ENCODE peak calls at places on chromosome 12, in seven cellular contexts. G, I, D, X, C, J and R are unnamed samples.

GRCh38 chr12:52037248-52037861 is 13.9 kb upstream of the NR4A1 start:
- DNase-seq in G (peak), I (peak), D (peak), X (peak), C (no peak), J (peak), R (peak)

GRCh38 chr12:124556896-124557501 is 10.4 kb downstream of the NCOR2 start:
- DNase-seq in G (no peak), I (no peak), D (no peak), X (no peak), C (no peak), J (no peak), R (no peak)

GRCh38 chr12:93851245-93851665 is 174.1 kb downstream of the CRADD start:
- DNase-seq in G (no peak), I (no peak), D (no peak), X (no peak), C (no peak), J (no peak), R (no peak)

GRCh38 chr12:30197392-30198047 is 413.8 kb upstream of the TMTC1 start:
- DNase-seq in G (no peak), I (no peak), D (no peak), X (no peak), C (no peak), J (no peak), R (no peak)

GRCh38 chr12:59041241-59042121 is 121.2 kb upstream of the LRIG3 start:
- DNase-seq in G (no peak), I (peak), D (no peak), X (no peak), C (no peak), J (no peak), R (no peak)

GRCh38 chr12:80441921-80442320 is 2.1 kb upstream of the PTPRQ start:
- DNase-seq in G (no peak), I (peak), D (no peak), X (no peak), C (no peak), J (no peak), R (no peak)

GRCh38 chr12:57085999-57086950 is 2.6 kb upstream of the NAB2 start:
- DNase-seq in G (peak), I (peak), D (peak), X (peak), C (peak), J (peak), R (no peak)

GRCh38 chr12:75814856-75815754 is 216.5 kb downstream of the PHLDA1 start:
- DNase-seq in G (no peak), I (peak), D (no peak), X (no peak), C (no peak), J (no peak), R (no peak)

DNA sequence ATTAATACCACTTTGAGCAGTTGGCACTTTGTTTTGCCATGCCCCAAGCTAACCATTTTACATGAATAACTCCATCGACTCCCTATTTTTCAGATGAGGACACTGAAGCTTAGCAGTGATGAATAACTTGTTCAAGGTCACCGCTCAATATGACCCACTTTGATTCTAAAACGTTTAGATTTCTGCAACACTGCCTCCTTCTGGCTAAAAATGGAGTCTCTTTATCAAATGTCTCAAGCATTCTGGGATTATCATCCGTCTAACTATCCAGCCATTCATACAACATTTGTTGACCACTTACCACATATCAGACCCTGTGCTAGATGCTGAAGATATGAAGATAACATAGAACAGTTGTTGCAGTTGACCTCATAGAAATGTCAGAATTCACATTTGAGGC is 298.0 kb downstream of the PPFIA2 start:
- DNase-seq in G (no peak), I (no peak), D (no peak), X (no peak), C (no peak), J (no peak), R (no peak)
- TF ChIP-seq CTCF in G (peak), I (no peak), D (no peak), X (no peak), C (no peak), J (peak), R (no peak)

DNA sequence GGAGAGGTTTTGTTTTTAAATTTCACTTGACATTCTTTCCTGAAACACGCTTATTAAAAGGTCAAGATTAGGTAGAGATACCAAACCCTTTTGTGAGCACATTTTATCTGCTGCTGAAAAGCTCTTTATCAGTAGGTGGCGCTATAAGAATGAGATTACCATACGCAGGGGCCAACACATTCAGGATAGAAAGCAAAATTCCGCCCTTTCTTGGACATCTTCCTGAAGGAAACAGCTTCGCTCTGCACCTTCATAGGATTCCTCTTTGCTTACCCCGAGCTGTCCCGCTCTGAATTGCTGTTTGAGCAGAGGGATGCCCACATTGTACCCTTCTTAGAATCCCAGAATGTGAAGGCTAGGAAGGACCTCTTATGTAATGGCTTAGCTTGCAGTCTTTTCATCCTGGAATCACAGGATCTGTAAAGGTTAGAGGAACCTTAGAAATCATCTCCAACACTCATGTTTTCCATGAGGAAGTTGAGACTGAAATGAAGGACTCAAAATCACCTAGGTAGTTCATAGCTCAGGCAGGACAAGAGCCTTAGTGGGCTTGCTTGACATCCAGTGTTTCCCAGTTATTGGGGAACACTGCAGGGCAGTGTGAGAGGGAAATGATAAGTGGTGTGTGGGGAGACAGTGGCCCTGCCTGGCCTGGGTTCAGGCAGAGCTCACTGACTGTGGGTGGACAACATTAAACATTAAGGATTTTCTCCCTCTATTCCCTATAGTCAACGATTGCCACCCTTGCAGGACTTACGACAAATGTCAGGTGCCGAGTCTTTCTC is 38.7 kb upstream of the CRY1 start:
- DNase-seq in G (no peak), I (peak), D (peak), X (peak), C (peak), J (peak), R (no peak)
- TF ChIP-seq CTCF in G (peak), I (peak), D (peak), X (peak), C (peak), J (peak), R (no peak)

DNA sequence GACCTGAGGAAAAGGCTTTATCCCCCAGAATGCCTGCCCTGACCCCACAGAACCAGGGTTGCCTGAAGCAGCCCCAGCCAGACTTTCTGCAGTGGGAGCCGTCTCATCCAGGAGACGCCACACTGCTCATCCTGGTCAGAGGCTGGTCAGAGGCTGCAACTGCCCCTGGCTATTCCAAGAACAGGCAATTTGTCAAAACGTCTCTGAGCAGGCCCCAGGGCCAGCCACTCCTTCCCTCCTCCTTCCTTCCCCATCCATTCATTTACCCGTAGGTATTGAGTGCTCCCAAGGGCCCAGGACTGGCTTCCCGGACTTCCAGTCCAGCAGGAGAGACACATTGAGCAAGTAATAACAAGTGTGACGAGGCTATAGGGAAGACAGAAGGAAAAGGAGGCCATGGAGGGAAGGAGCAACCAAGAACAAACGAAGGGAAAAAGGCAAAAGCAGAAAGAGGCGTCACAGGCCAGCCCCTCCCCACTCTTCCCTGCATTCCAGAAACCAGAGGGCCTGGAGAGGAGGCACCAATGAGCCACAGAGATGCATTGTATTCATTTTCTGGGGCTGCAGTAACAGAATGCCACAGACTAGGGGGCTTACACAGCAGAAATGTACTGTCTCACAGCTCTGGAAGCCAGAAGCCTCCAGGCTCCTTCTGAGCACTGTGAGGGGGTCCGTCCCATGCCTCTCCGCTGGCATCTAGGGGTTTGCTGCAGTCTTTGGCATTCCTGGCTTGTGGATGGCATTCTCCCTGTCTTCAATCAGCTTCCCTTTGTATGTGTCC is 21.0 kb upstream of the CD9 start:
- DNase-seq in G (no peak), I (no peak), D (peak), X (no peak), C (no peak), J (peak), R (no peak)
- TF ChIP-seq CTCF in G (no peak), I (no peak), D (peak), X (no peak), C (no peak), J (peak), R (no peak)

GRCh38 chr12:48954061-48954460 is 3.2 kb downstream of the ARF3 start:
- DNase-seq in G (no peak), I (no peak), D (no peak), X (no peak), C (no peak), J (no peak), R (no peak)

GRCh38 chr12:48957141-48958048 is at the start of gene ARF3:
- DNase-seq in G (peak), I (peak), D (peak), X (peak), C (peak), J (peak), R (peak)

GRCh38 chr12:48954781-48955501 is 2.3 kb downstream of the ARF3 start:
- DNase-seq in G (no peak), I (no peak), D (no peak), X (no peak), C (no peak), J (no peak), R (no peak)

GRCh38 chr12:48958049-48958388 is 732 bp upstream of the ARF3 start:
- DNase-seq in G (no peak), I (no peak), D (no peak), X (no peak), C (no peak), J (no peak), R (no peak)

DNA sequence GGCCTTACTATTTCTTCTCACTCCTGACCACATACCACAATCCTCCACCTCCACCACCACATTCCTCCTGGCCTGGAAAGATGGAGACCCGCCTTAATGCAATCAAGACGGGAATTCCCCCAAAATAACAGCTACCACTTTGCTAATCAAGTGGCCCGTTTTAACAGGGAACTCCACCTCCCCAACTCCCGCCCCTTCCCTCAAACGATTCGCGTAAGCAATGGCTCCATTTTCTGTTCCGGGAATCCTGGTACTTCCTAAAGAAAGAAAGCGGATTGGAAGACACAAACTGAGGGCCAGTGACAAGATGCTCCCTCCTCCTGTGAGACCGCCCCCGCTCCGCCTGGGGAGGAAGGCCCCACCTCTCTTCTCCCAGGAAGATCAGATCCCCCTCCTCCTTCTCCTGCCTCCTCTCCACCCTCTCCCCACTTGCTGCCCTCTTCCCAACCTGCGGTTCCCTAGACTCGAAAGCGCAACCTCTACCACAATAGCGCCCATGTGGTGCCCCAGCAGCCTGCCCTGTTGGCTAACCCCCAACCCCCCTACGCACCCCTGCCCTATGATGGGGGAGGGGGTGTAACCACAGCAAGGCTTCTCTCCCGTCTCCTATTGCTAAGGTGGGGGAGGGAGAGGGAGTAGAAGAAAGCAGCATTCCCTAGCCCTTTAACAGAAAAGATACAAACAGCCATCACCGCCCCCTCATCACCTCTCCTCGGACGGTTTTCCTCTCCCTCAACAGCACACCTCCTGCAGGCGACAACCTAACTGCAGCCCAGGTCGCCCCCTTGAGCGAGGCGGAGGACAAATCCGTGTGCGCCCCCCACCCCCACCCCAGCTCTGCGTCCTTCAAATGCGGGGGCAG is 777 bp downstream of the ARF3 start:
- DNase-seq in G (peak), I (peak), D (peak), X (peak), C (no peak), J (peak), R (no peak)
- TF ChIP-seq CTCF in G (no peak), I (no peak), D (no peak), X (no peak), C (no peak), J (peak), R (no peak)

GRCh38 chr12:90690120-90690519 is 264.9 kb downstream of the CCER1 start:
- DNase-seq in G (no peak), I (no peak), D (no peak), X (no peak), C (no peak), J (no peak), R (no peak)

DNA sequence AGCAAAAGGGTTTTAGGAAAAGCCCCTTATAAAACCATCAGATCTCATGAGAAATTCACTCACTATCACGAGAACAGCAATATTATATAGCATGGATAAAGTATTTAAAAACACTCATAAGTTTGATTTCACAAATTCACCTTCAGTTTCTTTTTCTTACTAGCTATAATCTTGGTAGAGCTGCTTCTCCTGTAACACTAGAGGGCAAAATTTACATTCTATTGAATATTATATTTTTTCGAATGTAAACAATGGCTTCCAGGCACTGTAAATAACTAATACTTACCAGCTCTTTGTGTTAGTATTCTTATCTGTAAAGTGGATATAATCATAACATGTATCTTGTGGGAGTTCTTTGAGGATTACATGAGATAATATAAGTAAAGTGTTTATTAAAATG is 259.6 kb downstream of the CCER1 start:
- DNase-seq in G (no peak), I (no peak), D (no peak), X (no peak), C (no peak), J (no peak), R (no peak)
- TF ChIP-seq CTCF in G (no peak), I (no peak), D (no peak), X (no peak), C (no peak), J (no peak), R (no peak)

GRCh38 chr12:53624453-53624852 is 1.7 kb downstream of the ATF7 start:
- DNase-seq in G (no peak), I (peak), D (no peak), X (no peak), C (no peak), J (no peak), R (no peak)

GRCh38 chr12:53625373-53625945 is 723 bp downstream of the ATF7 start:
- DNase-seq in G (no peak), I (no peak), D (no peak), X (no peak), C (no peak), J (no peak), R (no peak)

GRCh38 chr12:53626702-53627169 is 554 bp upstream of the ATF7 start:
- DNase-seq in G (no peak), I (no peak), D (no peak), X (no peak), C (no peak), J (no peak), R (no peak)

GRCh38 chr12:53624956-53625355 is 1.2 kb downstream of the ATF7 start:
- DNase-seq in G (no peak), I (peak), D (no peak), X (no peak), C (no peak), J (no peak), R (no peak)

GRCh38 chr12:53625946-53626701 is at the start of gene ATF7:
- DNase-seq in G (peak), I (peak), D (peak), X (peak), C (peak), J (peak), R (peak)
- TF ChIP-seq CTCF in G (no peak), I (no peak), D (no peak), X (peak), C (no peak), J (no peak), R (no peak)

DNA sequence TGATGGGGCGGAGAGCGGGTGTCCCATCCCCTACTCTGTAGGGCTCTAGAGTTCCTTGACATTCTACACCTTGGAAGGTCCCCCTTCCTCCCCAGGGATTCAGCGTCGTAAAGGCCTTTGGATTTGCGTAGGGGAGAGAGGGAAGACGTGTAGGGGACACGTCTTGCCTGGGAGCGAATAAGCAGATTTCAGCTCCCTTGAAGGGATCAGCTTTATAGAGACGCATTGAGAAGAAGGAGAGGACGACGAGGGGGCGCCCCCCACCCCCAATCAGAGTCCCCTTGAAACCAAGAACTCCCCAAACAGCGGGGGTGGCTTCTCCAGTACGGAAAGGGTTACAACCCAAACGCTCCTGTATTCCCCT is 324 bp downstream of the CALCOCO1 start:
- DNase-seq in G (no peak), I (peak), D (peak), X (no peak), C (no peak), J (no peak), R (no peak)
- TF ChIP-seq CTCF in G (no peak), I (no peak), D (no peak), X (no peak), C (no peak), J (no peak), R (no peak)

GRCh38 chr12:111677186-111677585 is 8.6 kb downstream of the BRAP start:
- DNase-seq in G (no peak), I (no peak), D (no peak), X (no peak), C (no peak), J (no peak), R (no peak)

GRCh38 chr12:111672822-111673381 is 12.9 kb downstream of the BRAP start:
- DNase-seq in G (no peak), I (no peak), D (no peak), X (no peak), C (no peak), J (no peak), R (no peak)

GRCh38 chr12:111673503-111673902 is 12.3 kb downstream of the BRAP start:
- DNase-seq in G (no peak), I (peak), D (no peak), X (no peak), C (no peak), J (no peak), R (no peak)
- TF ChIP-seq CTCF in G (no peak), I (peak), D (peak), X (no peak), C (no peak), J (peak), R (no peak)

DNA sequence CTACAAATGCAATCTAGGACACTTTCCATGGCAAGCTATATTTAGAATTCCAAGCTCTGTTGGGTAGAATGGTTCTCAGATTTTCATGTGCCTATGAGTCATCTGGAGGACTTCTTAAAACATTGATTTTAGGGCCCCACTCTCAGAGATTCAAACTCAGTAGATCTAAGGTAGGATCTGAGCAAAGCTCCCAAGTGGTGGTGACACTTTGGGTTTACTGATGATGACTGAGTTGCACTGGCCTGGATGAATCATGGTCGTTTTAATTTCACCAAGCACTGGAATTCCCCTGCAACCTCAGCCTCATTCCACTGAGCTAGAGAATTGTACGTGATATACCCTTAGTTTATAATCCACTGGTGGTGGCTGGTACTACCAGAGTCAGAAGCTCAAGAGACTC is 86.5 kb downstream of the PPM1H start:
- DNase-seq in G (no peak), I (peak), D (no peak), X (no peak), C (no peak), J (no peak), R (no peak)
- TF ChIP-seq CTCF in G (no peak), I (no peak), D (no peak), X (no peak), C (no peak), J (no peak), R (no peak)